ENCODE peak calls at places on chromosomes 11 and 22, in seven cellular contexts. A is ovary, M is endodermal cell, Y is upper lobe of right lung, I is tibial nerve, Z is AG04450, D is HepG2. J is an unnamed sample.

GRCh38 chr22:45602824-45603301 is 68.8 kb upstream of the ATXN10 start:
- DNase-seq in M (peak; percentile 93), A (no peak), I (no peak), D (peak; percentile 24), Z (no peak), Y (no peak), J (no peak)

GRCh38 chr11:100776212-100776896 is 89.3 kb downstream of the ARHGAP42 start:
- DNase-seq in I (no peak), D (peak; percentile 74), Z (peak; percentile 21), A (no peak), Y (no peak), M (no peak), J (no peak)

GRCh38 chr11:2686360-2687222 is 13.2 kb downstream of the KCNQ1OT1 start:
- DNase-seq in I (no peak), Y (peak; percentile 27), M (peak; percentile 38), A (peak; percentile 16), D (no peak), Z (no peak), J (no peak)

GRCh38 chr11:76524919-76525318 is 80.1 kb downstream of the EMSY start:
- DNase-seq in M (no peak), I (no peak), A (no peak), Y (no peak), Z (no peak), D (peak; percentile 42), J (no peak)

GRCh38 chr11:16356057-16356750 is at the start of gene SOX6:
- DNase-seq in I (no peak), A (no peak), M (peak; percentile 39), D (peak; percentile 94), Y (no peak), Z (no peak), J (no peak)

GRCh38 chr11:130775306-130776043 is 140.8 kb downstream of the SNX19 start:
- DNase-seq in Z (no peak), D (no peak), A (no peak), Y (no peak), I (no peak), M (no peak), J (peak; percentile 36)

GRCh38 chr11:8361664-8362210 is 98.1 kb upstream of the LMO1 start:
- DNase-seq in D (no peak), M (no peak), Y (peak; percentile 42), A (no peak), Z (no peak), I (no peak), J (no peak)

GRCh38 chr11:29280452-29280851 is 736.4 kb downstream of the KCNA4 start:
- DNase-seq in Z (no peak), Y (no peak), A (no peak), D (no peak), I (no peak), M (no peak), J (no peak)

GRCh38 chr11:61489833-61490585 is 18.5 kb upstream of the LRRC10B start:
- DNase-seq in Z (no peak), D (peak; percentile 31), M (peak; percentile 80), A (no peak), Y (no peak), I (no peak), J (no peak)

GRCh38 chr11:90113541-90113940 is 20.9 kb upstream of the NAALAD2 start:
- DNase-seq in I (no peak), A (no peak), Y (no peak), Z (no peak), D (no peak), M (no peak), J (no peak)

GRCh38 chr11:69416746-69417145 is 64.7 kb upstream of the LINC01488 start:
- DNase-seq in A (no peak), D (no peak), Z (no peak), I (no peak), M (no peak), Y (no peak), J (no peak)

GRCh38 chr11:120168960-120169681 is 31.2 kb upstream of the TRIM29 start:
- DNase-seq in A (peak; percentile 71), I (no peak), Y (peak; percentile 83), D (peak; percentile 30), Z (no peak), M (peak; percentile 95), J (peak; percentile 77)

GRCh38 chr22:42172385-42173172 is 42.0 kb upstream of the CYP2D6 start:
- DNase-seq in Z (no peak), A (no peak), M (peak; percentile 63), I (no peak), Y (no peak), D (peak; percentile 74), J (no peak)

GRCh38 chr22:49994361-49995058 is 18.1 kb downstream of the IL17REL start:
- DNase-seq in M (no peak), Z (no peak), Y (peak; percentile 58), I (no peak), D (no peak), A (no peak), J (no peak)

GRCh38 chr11:110529043-110529442 is 99.3 kb downstream of the FDX1 start:
- DNase-seq in M (peak; percentile 78), Y (no peak), A (no peak), I (no peak), D (peak; percentile 5), Z (no peak), J (no peak)

GRCh38 chr11:1015826-1016565 is 20.5 kb downstream of the MUC6 start:
- DNase-seq in I (no peak), A (no peak), M (no peak), Z (no peak), D (no peak), Y (no peak), J (no peak)

GRCh38 chr11:35144103-35144741 is 5.3 kb downstream of the CD44 start:
- DNase-seq in A (no peak), M (no peak), Z (peak; percentile 56), Y (peak; percentile 67), D (no peak), I (no peak), J (no peak)

GRCh38 chr11:35614949-35615569 is 3.2 kb upstream of the FJX1 start:
- DNase-seq in D (no peak), I (no peak), Y (no peak), Z (no peak), M (no peak), A (no peak), J (no peak)

GRCh38 chr11:104783241-104783640 is 115.0 kb downstream of the CASP12 start:
- DNase-seq in A (no peak), Z (no peak), I (no peak), D (no peak), Y (no peak), M (no peak), J (no peak)

GRCh38 chr11:36550385-36551115 is 17.3 kb upstream of the RAG1 start:
- DNase-seq in M (no peak), I (no peak), D (no peak), Z (no peak), A (no peak), Y (no peak), J (no peak)

GRCh38 chr11:116866774-116867455 is 29.5 kb upstream of the APOA1 start:
- DNase-seq in I (no peak), Z (no peak), M (no peak), Y (no peak), D (no peak), A (no peak), J (no peak)

GRCh38 chr11:78830277-78830676 is 255.6 kb upstream of the NARS2 start:
- DNase-seq in I (no peak), Y (no peak), A (no peak), D (no peak), M (peak; percentile 79), Z (no peak), J (no peak)

GRCh38 chr11:68780829-68781228 is 29.5 kb upstream of the TESMIN start:
- DNase-seq in Y (peak; percentile 78), D (no peak), A (no peak), I (no peak), M (peak; percentile 94), Z (no peak), J (no peak)

DNA sequence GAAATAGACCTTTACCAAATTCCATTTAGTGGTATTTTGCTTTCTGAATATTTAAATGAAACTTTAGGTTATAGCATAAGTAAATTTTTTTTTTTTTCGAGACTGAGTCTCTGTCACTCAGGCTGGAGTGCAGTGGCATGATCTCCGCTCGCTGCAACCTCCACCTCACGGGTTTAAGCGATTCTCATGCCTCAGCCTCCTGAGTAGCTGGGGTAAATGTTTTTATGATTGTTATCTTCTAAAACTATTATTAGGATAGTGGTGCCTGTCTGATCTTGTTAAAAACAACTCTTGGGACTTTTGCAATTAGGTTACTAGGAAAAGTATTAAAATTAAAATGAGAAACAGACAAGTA is 20.6 kb downstream of the CRKL start:
- DNase-seq in A (no peak), Y (no peak), Z (no peak), D (no peak), I (no peak), M (no peak), J (no peak)
- H3K4me3 ChIP-seq in A (no peak overlapping the region), Y (no peak overlapping the region), Z (no peak overlapping the region), D (no peak overlapping the region), I (no peak overlapping the region), M (peak overlapping the region; percentile 14), J (no peak overlapping the region)

GRCh38 chr22:39179401-39179827 is 26.9 kb upstream of the CBX7 start:
- DNase-seq in A (no peak), I (no peak), Z (no peak), Y (no peak), M (peak; percentile 93), D (no peak), J (no peak)
- TF ChIP-seq CTCF in A (no peak), I (no peak), Z (no peak), Y (no peak), M (no peak), D (no peak), J (no peak)

DNA sequence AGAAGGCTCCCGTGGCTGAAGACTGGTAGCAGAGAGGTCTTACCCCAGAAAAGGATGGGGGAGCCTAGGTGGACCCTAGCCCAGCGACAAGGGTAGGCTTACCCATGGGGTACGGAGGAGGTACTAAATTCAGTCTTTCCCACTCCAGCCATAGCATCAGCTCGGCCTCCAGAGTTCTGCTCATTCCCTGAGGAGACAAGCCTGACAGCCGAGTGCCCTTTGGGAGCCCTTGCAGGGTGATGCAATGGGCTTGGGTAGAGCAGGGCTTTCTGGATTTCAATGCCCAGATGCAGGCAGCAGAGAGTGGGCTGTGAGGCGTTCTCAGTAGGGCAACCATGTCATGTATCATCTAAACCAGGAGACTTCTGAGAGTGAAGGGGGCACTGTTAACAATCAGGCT is 124.7 kb downstream of the MICAL2 start:
- DNase-seq in A (no peak), I (no peak), M (no peak), D (no peak), Z (no peak), Y (no peak), J (no peak)
- H3K27ac ChIP-seq in A (no peak overlapping the region), I (peak overlapping the region; percentile 75), M (no peak overlapping the region), D (no peak overlapping the region), Z (no peak overlapping the region), Y (peak overlapping the region; percentile 18), J (peak overlapping the region; percentile 83)

GRCh38 chr22:22196018-22196533 is 48.5 kb upstream of the VPREB1 start:
- DNase-seq in I (no peak), D (no peak), Y (no peak), A (no peak), M (no peak), Z (no peak), J (no peak)

GRCh38 chr22:22194931-22195264 is 49.7 kb upstream of the VPREB1 start:
- DNase-seq in Z (no peak), M (no peak), A (no peak), Y (no peak), I (no peak), D (no peak), J (no peak)

GRCh38 chr22:22195265-22196017 is 49.1 kb upstream of the VPREB1 start:
- DNase-seq in Z (no peak), D (peak; percentile 83), Y (peak; percentile 83), M (peak; percentile 98), I (peak; percentile 20), A (no peak), J (no peak)

GRCh38 chr22:22196833-22197477 is 47.6 kb upstream of the VPREB1 start:
- DNase-seq in Z (no peak), M (no peak), Y (no peak), D (no peak), A (no peak), I (no peak), J (no peak)

GRCh38 chr22:22193923-22194322 is 50.7 kb upstream of the VPREB1 start:
- DNase-seq in Z (no peak), A (no peak), I (no peak), Y (no peak), M (no peak), D (no peak), J (no peak)
- H3K4me3 ChIP-seq in Z (no peak overlapping the region), A (no peak overlapping the region), I (no peak overlapping the region), Y (no peak overlapping the region), M (no peak overlapping the region), D (no peak overlapping the region), J (no peak overlapping the region)

J was measured in coronary artery.